ENCODE peak calls at places on chromosome 6, in seven cellular contexts. One of them, this sample, is unnamed.

GRCh38 chr6:85033547-85033946 is 269.1 kb upstream of the TBX18 start:
- DNase-seq in tibial artery: no peak
- DNase-seq in HCT116: no peak
- DNase-seq in GM20000: no peak
- DNase-seq in choroid plexus epithelial cell: no peak
- DNase-seq in neural crest cell: no peak
- DNase-seq in NB4: no peak
- DNase-seq in this sample: no peak

GRCh38 chr6:87664943-87665342 is 37.1 kb downstream of the AKIRIN2 start:
- DNase-seq in tibial artery: no peak
- DNase-seq in HCT116: no peak
- DNase-seq in GM20000: no peak
- DNase-seq in choroid plexus epithelial cell: no peak
- DNase-seq in neural crest cell: no peak
- DNase-seq in NB4: no peak
- DNase-seq in this sample: no peak

GRCh38 chr6:7901056-7901455 is 9.5 kb downstream of the TXNDC5 start:
- DNase-seq in tibial artery: no peak
- DNase-seq in HCT116: no peak
- DNase-seq in GM20000: no peak
- DNase-seq in choroid plexus epithelial cell: no peak
- DNase-seq in neural crest cell: no peak
- DNase-seq in NB4: no peak
- DNase-seq in this sample: no peak

GRCh38 chr6:34423254-34423653 is 2.6 kb downstream of the RPS10 start:
- DNase-seq in tibial artery: no peak
- DNase-seq in HCT116: no peak
- DNase-seq in GM20000: no peak
- DNase-seq in choroid plexus epithelial cell: no peak
- DNase-seq in neural crest cell: no peak
- DNase-seq in NB4: no peak
- DNase-seq in this sample: no peak

GRCh38 chr6:70847091-70847490 is 109.8 kb downstream of the B3GAT2 start:
- DNase-seq in tibial artery: no peak
- DNase-seq in HCT116: no peak
- DNase-seq in GM20000: no peak
- DNase-seq in choroid plexus epithelial cell: no peak
- DNase-seq in neural crest cell: no peak
- DNase-seq in NB4: no peak
- DNase-seq in this sample: no peak

GRCh38 chr6:21601932-21602390 is 8.4 kb downstream of the SOX4 start:
- DNase-seq in tibial artery: no peak
- DNase-seq in HCT116: no peak
- DNase-seq in GM20000: no peak
- DNase-seq in choroid plexus epithelial cell: no peak
- DNase-seq in neural crest cell: no peak
- DNase-seq in NB4: no peak
- DNase-seq in this sample: no peak

GRCh38 chr6:52498538-52499017 is 78.3 kb downstream of the TRAM2 start:
- DNase-seq in tibial artery: no peak
- DNase-seq in HCT116: no peak
- DNase-seq in GM20000: peak; percentile 58
- DNase-seq in choroid plexus epithelial cell: peak; percentile 23
- DNase-seq in neural crest cell: no peak
- DNase-seq in NB4: peak; percentile 24
- DNase-seq in this sample: no peak

GRCh38 chr6:155495011-155495768 is 39.6 kb upstream of the NOX3 start:
- DNase-seq in tibial artery: peak; percentile 73
- DNase-seq in HCT116: no peak
- DNase-seq in GM20000: no peak
- DNase-seq in choroid plexus epithelial cell: peak; percentile 97
- DNase-seq in neural crest cell: no peak
- DNase-seq in NB4: peak; percentile 31
- DNase-seq in this sample: peak; percentile 28

GRCh38 chr6:156065838-156066237 is 610.2 kb upstream of the NOX3 start:
- DNase-seq in tibial artery: no peak
- DNase-seq in HCT116: no peak
- DNase-seq in GM20000: no peak
- DNase-seq in choroid plexus epithelial cell: no peak
- DNase-seq in neural crest cell: no peak
- DNase-seq in NB4: no peak
- DNase-seq in this sample: no peak

GRCh38 chr6:63486196-63486595 is 86.1 kb upstream of the LOC128125822 start:
- DNase-seq in tibial artery: no peak
- DNase-seq in HCT116: no peak
- DNase-seq in GM20000: no peak
- DNase-seq in choroid plexus epithelial cell: no peak
- DNase-seq in neural crest cell: no peak
- DNase-seq in NB4: no peak
- DNase-seq in this sample: no peak

GRCh38 chr6:19538086-19538485 is 299.1 kb upstream of the ID4 start:
- DNase-seq in tibial artery: no peak
- DNase-seq in HCT116: no peak
- DNase-seq in GM20000: no peak
- DNase-seq in choroid plexus epithelial cell: no peak
- DNase-seq in neural crest cell: no peak
- DNase-seq in NB4: no peak
- DNase-seq in this sample: no peak

GRCh38 chr6:135438907-135439535 is 58.5 kb downstream of the AHI1 start:
- DNase-seq in tibial artery: no peak
- DNase-seq in HCT116: no peak
- DNase-seq in GM20000: peak; percentile 17
- DNase-seq in choroid plexus epithelial cell: peak; percentile 53
- DNase-seq in neural crest cell: no peak
- DNase-seq in NB4: peak; percentile 75
- DNase-seq in this sample: no peak

GRCh38 chr6:134512946-134513345 is 195.0 kb upstream of the SGK1 start:
- DNase-seq in tibial artery: peak; percentile 33
- DNase-seq in HCT116: no peak
- DNase-seq in GM20000: no peak
- DNase-seq in choroid plexus epithelial cell: no peak
- DNase-seq in neural crest cell: no peak
- DNase-seq in NB4: peak; percentile 27
- DNase-seq in this sample: no peak

GRCh38 chr6:34391711-34392496 is 565 bp downstream of the NUDT3 start:
- DNase-seq in tibial artery: peak; percentile 36
- DNase-seq in HCT116: no peak
- DNase-seq in GM20000: peak; percentile 63
- DNase-seq in choroid plexus epithelial cell: peak; percentile 56
- DNase-seq in neural crest cell: peak; percentile 58
- DNase-seq in NB4: peak; percentile 86
- DNase-seq in this sample: peak; percentile 69

GRCh38 chr6:159533016-159533415 is 160.0 kb downstream of the SOD2 start:
- DNase-seq in tibial artery: no peak
- DNase-seq in HCT116: no peak
- DNase-seq in GM20000: no peak
- DNase-seq in choroid plexus epithelial cell: no peak
- DNase-seq in neural crest cell: no peak
- DNase-seq in NB4: no peak
- DNase-seq in this sample: no peak

GRCh38 chr6:151093706-151094105 is 146.1 kb upstream of the AKAP12 start:
- DNase-seq in tibial artery: peak; percentile 2
- DNase-seq in HCT116: no peak
- DNase-seq in GM20000: no peak
- DNase-seq in choroid plexus epithelial cell: no peak
- DNase-seq in neural crest cell: no peak
- DNase-seq in NB4: no peak
- DNase-seq in this sample: no peak

DNA sequence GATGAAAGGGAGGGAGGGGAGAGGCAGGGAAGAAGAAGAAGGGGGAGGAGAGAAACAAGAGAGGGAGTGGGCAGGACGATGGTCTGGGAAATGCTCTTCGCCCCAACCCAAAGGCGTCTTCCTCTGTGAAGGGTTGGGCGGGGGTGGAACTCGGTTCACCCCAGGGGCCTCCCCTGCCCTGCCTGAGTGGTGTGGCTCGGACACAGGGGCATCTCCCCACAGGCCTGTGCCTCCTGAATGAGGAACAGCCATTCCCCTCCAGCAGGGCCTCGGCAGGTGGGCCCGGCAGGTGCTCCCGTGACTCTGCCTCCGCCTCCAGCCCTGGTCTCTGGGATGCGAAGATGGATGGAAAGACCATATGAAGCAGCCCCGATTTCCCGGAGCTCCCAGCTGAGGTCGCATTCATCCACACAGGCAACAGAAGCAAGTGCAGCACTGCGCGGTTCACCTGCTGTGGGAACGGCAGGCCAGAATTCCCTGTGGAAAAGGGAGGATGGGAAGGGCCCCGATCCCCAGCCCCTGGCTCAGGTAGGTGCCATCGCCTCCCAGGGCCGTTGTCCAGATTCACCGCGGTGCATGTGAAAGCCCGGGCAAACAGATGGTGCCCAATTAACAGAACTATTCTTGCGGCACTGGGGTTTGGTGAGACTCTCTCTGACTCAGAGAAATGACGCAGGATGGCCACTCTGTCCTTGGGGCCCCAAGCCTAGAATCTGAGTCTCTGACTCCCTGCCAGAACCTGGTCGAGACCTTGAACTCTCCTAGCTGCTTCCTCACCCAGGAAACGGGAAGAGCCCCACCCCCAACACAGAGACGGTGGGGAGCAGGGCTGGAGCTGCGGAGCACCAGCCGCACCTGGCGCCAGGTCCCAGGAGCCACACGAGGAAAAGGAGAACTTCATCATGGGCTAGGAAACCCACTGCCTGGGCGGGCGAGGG is 29.5 kb upstream of the RPS6KA2 start:
- DNase-seq in tibial artery: no peak
- DNase-seq in HCT116: no peak
- DNase-seq in GM20000: no peak
- DNase-seq in choroid plexus epithelial cell: no peak
- DNase-seq in neural crest cell: no peak
- DNase-seq in NB4: no peak
- DNase-seq in this sample: no peak
- TF ChIP-seq CTCF in tibial artery: no peak
- TF ChIP-seq CTCF in HCT116: no peak
- TF ChIP-seq CTCF in GM20000: no peak
- TF ChIP-seq CTCF in choroid plexus epithelial cell: no peak
- TF ChIP-seq CTCF in neural crest cell: no peak
- TF ChIP-seq CTCF in NB4: no peak
- TF ChIP-seq CTCF in this sample: no peak

GRCh38 chr6:66423047-66423446 is 716.0 kb upstream of the EYS start:
- DNase-seq in tibial artery: no peak
- DNase-seq in HCT116: no peak
- DNase-seq in GM20000: no peak
- DNase-seq in choroid plexus epithelial cell: no peak
- DNase-seq in neural crest cell: no peak
- DNase-seq in NB4: no peak
- DNase-seq in this sample: no peak

GRCh38 chr6:66418906-66419305 is 711.9 kb upstream of the EYS start:
- DNase-seq in tibial artery: no peak
- DNase-seq in HCT116: no peak
- DNase-seq in GM20000: no peak
- DNase-seq in choroid plexus epithelial cell: no peak
- DNase-seq in neural crest cell: no peak
- DNase-seq in NB4: no peak
- DNase-seq in this sample: no peak

GRCh38 chr6:66421570-66421969 is 714.5 kb upstream of the EYS start:
- DNase-seq in tibial artery: no peak
- DNase-seq in HCT116: no peak
- DNase-seq in GM20000: no peak
- DNase-seq in choroid plexus epithelial cell: peak; percentile 34
- DNase-seq in neural crest cell: peak; percentile 30
- DNase-seq in NB4: peak; percentile 15
- DNase-seq in this sample: peak; percentile 28
- TF ChIP-seq CTCF in tibial artery: peak; percentile 9
- TF ChIP-seq CTCF in HCT116: no peak
- TF ChIP-seq CTCF in GM20000: no peak
- TF ChIP-seq CTCF in choroid plexus epithelial cell: peak; percentile 60
- TF ChIP-seq CTCF in neural crest cell: peak; percentile 63
- TF ChIP-seq CTCF in NB4: no peak
- TF ChIP-seq CTCF in this sample: peak; percentile 48

DNA sequence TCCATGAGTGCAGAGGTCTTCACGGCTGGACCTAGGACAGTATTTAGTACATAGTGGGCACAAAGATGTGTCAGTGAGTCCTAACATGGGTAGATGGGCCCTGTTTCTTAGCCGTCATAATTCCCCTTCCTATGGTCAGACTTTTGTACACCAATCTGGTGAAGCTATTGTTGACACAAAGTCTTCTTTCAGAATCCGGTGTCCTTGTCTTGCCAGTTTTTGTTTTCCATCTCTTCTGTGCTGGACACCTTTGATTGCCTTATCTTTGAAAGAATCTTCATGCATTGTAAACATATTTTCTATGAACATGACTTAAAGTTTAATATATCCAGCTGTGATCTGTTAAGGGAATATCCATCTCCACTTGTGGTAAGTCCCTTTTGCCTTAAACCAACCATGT is 4.5 kb downstream of the LRRC1 start:
- DNase-seq in tibial artery: no peak
- DNase-seq in HCT116: no peak
- DNase-seq in GM20000: no peak
- DNase-seq in choroid plexus epithelial cell: no peak
- DNase-seq in neural crest cell: no peak
- DNase-seq in NB4: no peak
- DNase-seq in this sample: no peak
- TF ChIP-seq CTCF in tibial artery: no peak
- TF ChIP-seq CTCF in HCT116: no peak
- TF ChIP-seq CTCF in GM20000: no peak
- TF ChIP-seq CTCF in choroid plexus epithelial cell: no peak
- TF ChIP-seq CTCF in neural crest cell: no peak
- TF ChIP-seq CTCF in NB4: no peak
- TF ChIP-seq CTCF in this sample: no peak

GRCh38 chr6:127968394-127968793 is 67.5 kb upstream of the THEMIS start:
- DNase-seq in tibial artery: no peak
- DNase-seq in HCT116: no peak
- DNase-seq in GM20000: no peak
- DNase-seq in choroid plexus epithelial cell: no peak
- DNase-seq in neural crest cell: no peak
- DNase-seq in NB4: no peak
- DNase-seq in this sample: no peak
- TF ChIP-seq CTCF in tibial artery: no peak
- TF ChIP-seq CTCF in HCT116: no peak
- TF ChIP-seq CTCF in GM20000: no peak
- TF ChIP-seq CTCF in choroid plexus epithelial cell: no peak
- TF ChIP-seq CTCF in neural crest cell: peak; percentile 39
- TF ChIP-seq CTCF in NB4: no peak
- TF ChIP-seq CTCF in this sample: no peak

GRCh38 chr6:131183427-131184095 is 48.3 kb downstream of the AKAP7 start:
- DNase-seq in tibial artery: no peak
- DNase-seq in HCT116: no peak
- DNase-seq in GM20000: no peak
- DNase-seq in choroid plexus epithelial cell: no peak
- DNase-seq in neural crest cell: no peak
- DNase-seq in NB4: no peak
- DNase-seq in this sample: no peak
- TF ChIP-seq CTCF in tibial artery: no peak
- TF ChIP-seq CTCF in HCT116: no peak
- TF ChIP-seq CTCF in GM20000: no peak
- TF ChIP-seq CTCF in choroid plexus epithelial cell: no peak
- TF ChIP-seq CTCF in neural crest cell: no peak
- TF ChIP-seq CTCF in NB4: no peak
- TF ChIP-seq CTCF in this sample: no peak